ENCODE peak calls at places on chromosomes 2 and 18, in five cellular contexts. U is left lung, H is heart left ventricle, O is AG10803, B is endothelial cell of umbilical vein. C is an unnamed sample.

GRCh38 chr2:150486539-150487484 is 655 bp downstream of the RND3 start:
- DNase-seq in B (peak), O (no peak), H (no peak), U (no peak), C (no peak)

GRCh38 chr2:69567909-69568300 is 75.6 kb downstream of the AAK1 start:
- DNase-seq in O (peak), U (no peak), H (no peak), B (no peak), C (no peak)

GRCh38 chr2:66565291-66565690 is 130.4 kb downstream of the MEIS1 start:
- DNase-seq in H (no peak), B (no peak), U (no peak), O (peak), C (no peak)

GRCh38 chr2:16311521-16312440 is 353.9 kb downstream of the CYRIA start:
- DNase-seq in O (no peak), H (no peak), U (no peak), B (no peak), C (no peak)

GRCh38 chr2:156399224-156399949 is 36.8 kb upstream of the GPD2 start:
- DNase-seq in B (no peak), O (peak), U (peak), H (no peak), C (peak)

GRCh38 chr2:28949617-28950305 is 31.3 kb upstream of the TOGARAM2 start:
- DNase-seq in H (no peak), B (no peak), O (no peak), U (no peak), C (no peak)

GRCh38 chr2:113707106-113707505 is 49.3 kb downstream of the SLC35F5 start:
- DNase-seq in O (no peak), B (no peak), U (no peak), H (no peak), C (peak)

GRCh38 chr2:128798502-128799283 is 480.0 kb upstream of the HS6ST1 start:
- DNase-seq in O (no peak), B (no peak), U (no peak), H (no peak), C (no peak)

GRCh38 chr2:150571121-150571520 is 83.7 kb upstream of the RND3 start:
- DNase-seq in B (no peak), H (no peak), O (peak), U (no peak), C (no peak)

GRCh38 chr2:128584296-128584900 is 265.7 kb upstream of the HS6ST1 start:
- DNase-seq in O (peak), U (no peak), H (no peak), B (peak), C (peak)

GRCh38 chr2:230473378-230473777 is 57.4 kb downstream of the SP100 start:
- DNase-seq in O (no peak), B (peak), U (no peak), H (no peak), C (no peak)

GRCh38 chr2:196166876-196167275 is 4.5 kb downstream of the STK17B start:
- DNase-seq in O (peak), B (peak), H (no peak), U (no peak), C (no peak)

GRCh38 chr2:102386867-102387541 is 31.4 kb downstream of the IL18R1 start:
- DNase-seq in U (no peak), B (no peak), O (no peak), H (no peak), C (no peak)

GRCh38 chr2:145961846-145962245 is 1441.9 kb upstream of the ZEB2 start:
- DNase-seq in U (no peak), O (no peak), H (no peak), B (no peak), C (no peak)

GRCh38 chr2:232628466-232629200 is 4.8 kb upstream of the EFHD1 start:
- DNase-seq in U (no peak), H (peak), B (no peak), O (no peak), C (no peak)

GRCh38 chr2:231181848-231182247 is 16.6 kb upstream of the ARMC9 start:
- DNase-seq in B (peak), O (peak), H (peak), U (peak), C (no peak)

GRCh38 chr2:25165992-25166618 is 2.3 kb downstream of the POMC start:
- DNase-seq in U (no peak), O (no peak), B (no peak), H (no peak), C (no peak)

GRCh38 chr2:55869637-55870325 is 53.8 kb downstream of the EFEMP1 start:
- DNase-seq in U (no peak), H (no peak), B (no peak), O (peak), C (no peak)

GRCh38 chr2:217071416-217071815 is 211.6 kb upstream of the TNP1 start:
- DNase-seq in O (no peak), H (no peak), U (no peak), B (no peak), C (no peak)

GRCh38 chr18:62339106-62339988 is 14.2 kb downstream of the TNFRSF11A start:
- DNase-seq in U (no peak), H (peak), B (peak), O (peak), C (no peak)

GRCh38 chr2:11679016-11679415 is 9.0 kb upstream of the NTSR2 start:
- DNase-seq in U (no peak), H (peak), B (no peak), O (no peak), C (no peak)

GRCh38 chr2:138421971-138422335 is 79.6 kb upstream of the SPOPL start:
- DNase-seq in B (peak), O (peak), H (no peak), U (no peak), C (peak)

GRCh38 chr2:105494683-105495425 is 96.0 kb upstream of the FHL2 start:
- DNase-seq in B (no peak), H (peak), U (no peak), O (no peak), C (no peak)

GRCh38 chr2:3574155-3574554 is 905 bp upstream of the RPS7 start:
- DNase-seq in U (no peak), B (no peak), O (no peak), H (no peak), C (no peak)

GRCh38 chr2:3571284-3571683 is 3.8 kb upstream of the RPS7 start:
- DNase-seq in O (no peak), H (no peak), U (no peak), B (no peak), C (no peak)

GRCh38 chr2:3575534-3576324 is 669 bp downstream of the RPS7 start:
- DNase-seq in O (no peak), B (peak), U (peak), H (no peak), C (no peak)

GRCh38 chr2:3566806-3567205 is 8.3 kb upstream of the RPS7 start:
- DNase-seq in U (no peak), B (no peak), H (no peak), O (no peak), C (no peak)

GRCh38 chr2:3572620-3573019 is 2.4 kb upstream of the RPS7 start:
- DNase-seq in H (no peak), O (no peak), B (no peak), U (no peak), C (no peak)
- TF ChIP-seq CTCF in H (no peak), O (no peak), B (no peak), U (no peak), C (no peak)

GRCh38 chr2:228675715-228676114 is 494.2 kb upstream of the SPHKAP start:
- DNase-seq in U (no peak), B (no peak), H (no peak), O (peak), C (no peak)

GRCh38 chr2:228678110-228678509 is 496.6 kb upstream of the SPHKAP start:
- DNase-seq in U (no peak), B (no peak), H (no peak), O (no peak), C (no peak)

GRCh38 chr2:228681979-228682378 is 500.5 kb upstream of the SPHKAP start:
- DNase-seq in O (no peak), B (no peak), H (no peak), U (no peak), C (no peak)

DNA sequence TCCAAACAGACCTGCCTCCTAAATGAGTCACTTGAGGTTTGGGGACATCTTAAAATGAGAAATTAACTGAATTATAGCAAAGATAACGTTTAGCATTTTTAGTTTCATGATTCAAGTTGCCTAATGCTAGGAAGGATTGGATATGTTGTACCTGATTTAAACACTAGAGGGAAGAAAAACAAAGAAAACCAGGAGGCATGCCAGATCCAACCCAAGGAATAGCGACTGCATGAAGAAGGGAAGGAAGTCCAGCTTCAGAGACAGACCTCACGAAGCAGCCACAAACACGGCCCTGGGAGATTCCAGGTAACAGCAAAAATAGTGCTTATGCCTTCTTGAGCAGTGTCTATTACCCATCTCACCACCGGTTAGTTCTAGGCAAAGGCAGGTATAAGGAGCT is 499.9 kb upstream of the SPHKAP start:
- DNase-seq in O (peak), H (no peak), B (no peak), U (no peak), C (no peak)
- TF ChIP-seq CTCF in O (peak), H (peak), B (no peak), U (peak), C (peak)

DNA sequence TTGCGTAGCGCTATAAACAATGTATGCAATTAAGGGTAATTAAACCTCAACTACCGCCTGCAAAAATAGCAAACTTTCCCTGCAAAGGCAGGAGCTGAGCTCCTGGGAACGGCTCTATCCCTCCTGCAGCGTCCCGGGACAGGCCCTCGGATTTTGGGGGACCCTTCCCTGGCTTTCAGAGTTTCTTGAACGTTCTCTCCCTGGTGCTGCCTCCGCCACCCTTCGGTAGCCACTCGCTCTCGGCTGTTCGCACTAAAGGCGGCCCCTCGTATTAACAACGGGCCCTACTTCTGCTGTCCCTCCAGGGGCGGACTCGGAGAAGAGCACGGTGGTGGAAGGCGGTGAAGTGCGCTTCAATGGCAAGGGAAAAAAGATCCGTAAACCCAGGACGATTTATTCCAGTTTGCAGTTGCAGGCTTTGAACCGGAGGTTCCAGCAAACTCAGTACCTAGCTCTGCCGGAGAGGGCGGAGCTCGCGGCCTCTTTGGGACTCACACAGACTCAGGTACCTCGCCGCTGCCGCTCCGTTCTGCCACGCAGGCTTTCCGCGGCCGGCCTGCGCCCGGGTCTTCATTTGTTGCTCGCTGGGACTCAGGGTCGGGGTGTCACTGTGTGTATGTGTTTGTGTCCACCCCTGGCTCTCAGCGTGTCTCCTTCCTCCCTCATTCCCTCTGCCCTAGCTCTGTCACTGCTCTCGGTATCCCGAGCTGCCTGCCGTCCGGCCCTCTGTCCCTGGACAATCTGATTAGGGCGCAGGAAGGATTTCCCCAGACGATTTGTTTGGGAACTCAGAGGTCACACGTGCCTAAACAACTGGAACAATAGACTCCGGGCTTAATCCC is 1.3 kb downstream of the DLX1 start:
- DNase-seq in H (peak), O (no peak), B (peak), U (no peak), C (no peak)
- TF ChIP-seq CTCF in H (no peak), O (peak), B (peak), U (no peak), C (no peak)

GRCh38 chr2:47373747-47374146 is 29.2 kb upstream of the MSH2 start:
- DNase-seq in H (no peak), U (no peak), O (no peak), B (no peak), C (no peak)
- TF ChIP-seq CTCF in H (no peak), U (no peak), O (no peak), B (no peak), C (no peak)

DNA sequence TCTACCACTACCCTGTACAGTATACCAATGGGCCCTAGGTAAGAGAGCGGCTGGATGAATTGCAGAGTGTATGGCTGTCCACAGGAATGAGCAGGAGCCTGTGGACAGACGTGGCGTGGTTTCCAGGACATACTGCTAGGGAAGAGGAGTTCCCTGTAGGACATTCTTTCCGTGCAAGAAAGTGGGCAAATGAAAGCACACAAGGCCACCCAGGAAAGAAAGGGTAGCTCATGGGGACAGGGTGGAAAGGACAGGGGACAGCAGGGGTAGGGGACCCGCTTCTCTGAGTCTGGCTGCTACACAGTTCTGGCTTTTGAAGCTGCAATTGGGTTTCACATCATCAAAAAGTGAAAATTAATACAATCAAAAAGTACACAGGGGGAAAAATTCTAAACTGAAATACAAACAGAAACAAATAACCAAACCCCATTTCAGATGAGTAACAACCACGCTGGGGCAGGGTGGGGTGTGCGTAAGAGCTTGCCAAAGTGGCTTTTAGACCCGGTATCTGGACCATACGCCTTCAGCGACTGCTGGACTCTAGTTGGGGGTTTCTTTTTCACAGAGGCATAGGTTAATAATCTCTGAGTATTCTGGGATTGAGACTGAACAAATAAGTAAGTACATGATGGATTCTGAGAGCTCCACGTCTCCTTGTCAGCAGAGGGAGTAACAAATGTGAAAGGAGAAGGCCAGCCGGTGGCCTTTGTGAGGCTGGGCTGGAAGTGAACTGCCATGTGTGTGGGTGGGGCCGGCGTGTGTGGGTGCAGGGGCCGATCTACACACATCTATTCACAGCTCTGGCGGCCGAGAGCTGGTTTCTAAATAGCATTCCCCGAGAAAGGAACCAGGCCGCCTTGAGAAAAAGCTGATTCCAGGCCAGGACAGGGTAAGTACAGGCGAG is 84.0 kb downstream of the HDAC4 start:
- DNase-seq in H (no peak), O (peak), B (peak), U (peak), C (no peak)
- TF ChIP-seq CTCF in H (peak), O (peak), B (no peak), U (no peak), C (peak)

DNA sequence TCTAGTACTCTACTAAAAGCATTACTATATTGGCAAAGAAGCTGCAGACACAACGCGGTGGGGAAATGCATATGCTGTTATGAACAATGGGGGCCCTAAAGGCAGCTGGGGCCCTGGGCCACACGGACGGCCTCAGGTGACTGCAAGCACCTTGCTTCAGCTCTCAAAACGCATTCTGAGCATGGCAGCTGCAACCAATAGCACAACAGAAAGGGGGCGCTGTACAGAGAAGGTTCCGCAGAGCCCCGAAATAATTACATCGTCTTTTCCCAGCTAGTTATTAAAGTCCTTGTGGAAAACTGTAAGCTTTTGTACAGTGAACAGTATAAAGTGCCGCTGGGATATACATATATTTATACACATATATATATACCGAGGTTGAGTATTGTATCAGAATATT is 45.3 kb upstream of the PXDN start:
- DNase-seq in U (no peak), H (no peak), B (no peak), O (no peak), C (no peak)
- TF ChIP-seq CTCF in U (no peak), H (no peak), B (no peak), O (no peak), C (no peak)

GRCh38 chr2:108919571-108920373 is 69.2 kb downstream of the EDAR start:
- DNase-seq in B (no peak), U (no peak), H (no peak), O (no peak), C (no peak)
- TF ChIP-seq CTCF in B (no peak), U (no peak), H (no peak), O (no peak), C (no peak)